ENCODE peak calls at places on chromosome 9, in four cellular contexts. B is tibial artery, V is pancreas, I is upper lobe of right lung. H is an unnamed sample.

GRCh38 chr9:70114898-70115297 is 71.2 kb downstream of the MAMDC2 start:
- DNase-seq in I (no peak), B (no peak), V (no peak), H (no peak)

GRCh38 chr9:6680797-6681146 is 35.2 kb upstream of the GLDC start:
- DNase-seq in V (peak; percentile 78), I (peak; percentile 90), B (no peak), H (peak; percentile 60)

GRCh38 chr9:80789831-80790230 is 899.5 kb downstream of the TLE1 start:
- DNase-seq in I (no peak), V (no peak), B (no peak), H (no peak)

GRCh38 chr9:68741751-68742730 is 37.0 kb downstream of the PIP5K1B start:
- DNase-seq in B (no peak), V (no peak), I (no peak), H (no peak)

GRCh38 chr9:134455951-134456739 is 129.9 kb downstream of the RXRA start:
- DNase-seq in B (peak; percentile 93), V (no peak), I (peak; percentile 91), H (peak; percentile 84)

GRCh38 chr9:79583957-79584654 is 12.3 kb downstream of the TLE4 start:
- DNase-seq in I (peak; percentile 75), B (no peak), V (no peak), H (no peak)

GRCh38 chr9:107710552-107710951 is 221.0 kb upstream of the KLF4 start:
- DNase-seq in I (no peak), V (no peak), B (no peak), H (no peak)

GRCh38 chr9:136022731-136023400 is 61.7 kb upstream of the UBAC1 start:
- DNase-seq in V (peak; percentile 36), I (no peak), B (no peak), H (no peak)

GRCh38 chr9:131407717-131408195 is 13.9 kb downstream of the PRRC2B start:
- DNase-seq in V (no peak), B (peak; percentile 71), I (peak; percentile 72), H (peak; percentile 50)

GRCh38 chr9:121888438-121888775 is 204.7 kb downstream of the TTLL11 start:
- DNase-seq in I (no peak), B (no peak), V (no peak), H (no peak)

GRCh38 chr9:121929893-121930875 is 162.9 kb downstream of the TTLL11 start:
- DNase-seq in B (no peak), V (no peak), I (no peak), H (no peak)

GRCh38 chr9:15262581-15262980 is 44.4 kb downstream of the TTC39B start:
- DNase-seq in B (no peak), I (no peak), V (no peak), H (no peak)

GRCh38 chr9:86978986-86979385 is 31.7 kb upstream of the GAS1 start:
- DNase-seq in V (no peak), I (no peak), B (no peak), H (no peak)

GRCh38 chr9:124602204-124602603 is 95.0 kb upstream of the NR5A1 start:
- DNase-seq in V (no peak), B (no peak), I (no peak), H (no peak)

GRCh38 chr9:114037961-114038723 is 40.0 kb downstream of the AMBP start:
- DNase-seq in V (peak; percentile 46), I (no peak), B (peak; percentile 31), H (peak; percentile 33)

GRCh38 chr9:83154087-83154736 is 91.3 kb upstream of the RASEF start:
- DNase-seq in B (no peak), I (no peak), V (no peak), H (no peak)

GRCh38 chr9:18857769-18858168 is 175.2 kb downstream of the SAXO1 start:
- DNase-seq in I (no peak), V (no peak), B (no peak), H (no peak)

GRCh38 chr9:92887880-92888338 is 10.1 kb upstream of the ZNF484 start:
- DNase-seq in V (no peak), I (no peak), B (peak; percentile 28), H (no peak)

GRCh38 chr9:21965401-21965951 is 28.7 kb downstream of the CDKN2A start:
- DNase-seq in B (no peak), V (peak; percentile 80), I (peak; percentile 78), H (no peak)

GRCh38 chr9:93810028-93810971 is 144.9 kb downstream of the BARX1 start:
- DNase-seq in V (peak; percentile 47), I (peak; percentile 52), B (no peak), H (no peak)

GRCh38 chr9:95171001-95171400 is 146.5 kb downstream of the FANCC start:
- DNase-seq in V (no peak), I (no peak), B (no peak), H (no peak)

GRCh38 chr9:130174025-130174424 is 1.8 kb downstream of the NCS1 start:
- DNase-seq in I (no peak), B (no peak), V (no peak), H (no peak)

GRCh38 chr9:133359420-133360175 is 3.2 kb downstream of the SURF2 start:
- DNase-seq in I (no peak), B (no peak), V (peak; percentile 62), H (no peak)

GRCh38 chr9:134624827-134625181 is 16.8 kb upstream of the COL5A1 start:
- DNase-seq in B (peak; percentile 67), I (peak; percentile 50), V (peak; percentile 42), H (no peak)

DNA sequence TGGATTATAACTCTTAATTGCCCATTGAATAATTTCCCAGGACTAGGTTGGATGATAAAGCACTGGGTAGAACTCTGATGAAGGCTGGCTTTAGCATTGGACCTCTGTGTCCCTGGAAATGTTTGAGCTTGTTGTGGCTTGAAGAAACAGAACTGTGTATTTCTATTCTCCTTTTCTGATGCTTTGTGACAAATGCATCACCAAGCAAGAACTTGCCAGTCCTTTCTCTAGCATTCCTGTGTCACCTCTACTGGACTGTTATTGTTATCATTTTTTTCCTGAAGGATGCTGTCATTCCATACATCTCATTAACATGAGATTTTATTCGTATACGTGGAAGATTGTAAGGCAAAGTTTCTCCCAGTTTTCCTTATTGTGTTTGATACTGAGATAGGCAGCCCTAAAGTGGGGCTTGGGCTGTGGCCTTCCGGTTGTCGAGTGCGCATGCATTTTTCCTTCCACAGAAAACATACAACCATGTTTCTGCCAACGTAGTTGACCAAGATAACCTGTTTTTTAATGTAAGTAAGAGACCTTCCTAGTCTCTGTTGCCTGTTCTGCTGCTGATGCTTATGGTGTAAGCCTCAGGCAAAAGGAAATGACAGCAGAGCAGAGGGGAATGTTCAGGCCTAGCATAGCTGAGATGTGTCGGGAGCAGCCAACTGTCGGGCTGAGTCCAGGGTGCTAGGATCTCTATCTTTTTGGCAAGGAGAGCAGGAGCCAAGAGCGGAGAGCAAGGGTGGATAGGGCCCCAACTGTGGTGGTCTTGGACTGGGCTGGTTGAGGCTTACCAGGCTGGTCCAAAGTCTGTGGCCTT is 2.3 kb downstream of the NTRK2 start:
- DNase-seq in I (no peak), V (no peak), B (no peak), H (no peak)
- H3K4me3 ChIP-seq in I (no peak overlapping the region), V (no peak overlapping the region), B (peak overlapping the region; percentile 91), H (peak overlapping the region; percentile 69)

DNA sequence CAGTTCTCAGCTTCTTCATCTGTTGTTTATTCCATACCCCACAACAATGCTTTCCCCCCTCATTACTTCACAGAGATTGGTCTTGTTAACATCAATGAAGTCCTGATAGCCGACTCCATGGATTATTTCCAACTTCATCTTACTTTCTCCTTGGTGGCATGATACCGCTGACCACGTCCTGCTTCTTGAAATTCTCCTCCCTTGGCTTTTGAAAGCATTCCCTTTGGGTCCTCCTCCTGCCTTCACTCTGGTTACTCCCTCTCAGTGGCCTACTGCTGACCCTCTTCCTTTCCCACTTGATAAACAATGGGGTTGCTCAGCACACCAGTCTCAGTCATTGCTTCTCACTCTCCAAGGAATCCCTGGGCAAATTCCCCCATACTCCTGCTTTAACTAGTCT is 283.8 kb downstream of the SEC61B start:
- DNase-seq in I (no peak), V (no peak), B (no peak), H (no peak)
- H3K27me3 ChIP-seq in I (no peaks in the 10 kb centered on the region), V (no peaks in the 10 kb centered on the region), B (no peaks in the 10 kb centered on the region), H (no peaks in the 10 kb centered on the region)

DNA sequence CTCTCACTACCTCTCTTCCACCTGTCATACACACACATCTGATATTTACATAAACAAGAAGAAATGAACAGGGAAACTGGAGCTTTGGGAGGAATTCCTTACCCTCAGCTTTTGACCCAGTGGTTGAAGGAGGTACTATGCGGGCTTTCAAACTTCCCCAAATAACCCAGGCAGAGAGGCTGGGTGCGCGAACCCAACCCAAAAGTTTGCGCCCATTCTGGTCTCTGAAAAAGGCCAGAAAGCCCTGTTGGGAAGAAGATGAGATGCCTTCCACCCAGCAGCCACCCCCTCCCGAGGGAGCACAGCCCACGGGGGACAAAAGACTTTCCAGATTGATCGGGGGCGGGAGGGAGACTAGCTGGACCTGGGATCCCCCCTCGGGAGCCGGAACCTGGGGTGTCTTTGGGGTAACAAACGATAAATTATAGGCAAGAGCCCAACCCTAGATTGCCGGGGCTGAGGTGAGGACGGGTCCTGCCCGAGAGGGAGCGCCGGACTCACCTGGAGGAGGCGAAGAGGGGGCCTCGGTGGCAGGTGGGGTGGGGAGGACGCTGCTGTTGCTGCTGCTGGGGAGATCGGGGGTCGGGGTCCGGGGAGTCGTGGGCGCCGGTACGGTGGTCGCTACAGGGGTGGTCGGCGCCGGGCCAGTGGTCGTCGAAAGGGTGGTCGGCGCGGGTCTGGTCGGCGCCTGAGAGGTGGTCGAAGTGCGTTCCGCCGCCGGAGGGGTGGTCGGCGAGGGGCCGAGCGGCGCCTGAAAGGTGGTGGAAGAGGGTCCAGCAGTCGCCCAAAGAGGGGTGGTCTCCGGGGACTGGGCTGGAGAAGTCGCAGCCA is 798 bp downstream of the MEGF9 start:
- DNase-seq in V (peak; percentile 75), I (peak; percentile 71), B (peak; percentile 71), H (no peak)
- TF ChIP-seq CTCF in V (no peak), I (peak; percentile 4), B (peak; percentile 43), H (peak; percentile 41)

DNA sequence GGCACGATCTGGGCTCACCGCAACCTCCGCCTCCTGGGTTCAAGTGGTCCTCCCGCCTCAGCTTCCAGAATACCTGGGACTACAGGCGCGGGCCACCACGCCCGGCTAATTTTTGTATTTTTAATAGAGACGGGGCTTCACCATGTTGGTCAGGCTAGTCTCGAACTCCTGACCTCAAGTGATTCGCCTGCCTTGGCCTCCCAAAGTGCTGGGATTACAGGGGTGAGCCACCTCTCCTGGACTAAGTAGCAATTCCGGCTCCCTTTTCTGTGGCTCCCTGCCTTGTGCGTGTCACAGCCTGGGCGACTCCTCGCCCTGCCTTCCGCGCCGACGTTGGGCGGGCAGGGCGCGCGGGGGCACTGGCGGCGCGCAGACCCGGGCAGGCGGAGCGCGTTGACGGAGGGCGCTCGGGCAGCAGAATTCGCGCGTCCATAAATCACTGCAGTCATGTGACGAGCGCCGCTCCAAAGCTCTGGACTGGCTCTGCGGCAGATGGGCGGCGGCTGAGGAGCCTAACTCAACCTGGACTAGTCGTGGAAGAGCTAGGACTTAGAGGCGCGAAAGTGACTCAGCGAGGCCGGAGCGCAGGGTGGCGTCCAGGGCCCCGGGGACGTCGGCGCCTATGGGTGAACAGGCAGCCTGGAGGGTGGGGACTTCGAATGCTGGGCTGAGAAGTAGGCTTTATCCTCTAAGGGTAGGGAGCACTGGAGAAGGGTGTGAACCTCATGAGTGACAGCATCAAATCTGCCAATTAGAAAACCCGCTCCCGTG is 1.4 kb upstream of the CIZ1 start:
- DNase-seq in B (peak; percentile 96), V (peak; percentile 88), I (peak; percentile 91), H (peak; percentile 87)
- H3K4me3 ChIP-seq in B (peak overlapping the region; percentile 58), V (no peak overlapping the region), I (peak overlapping the region; percentile 78), H (peak overlapping the region; percentile 85)

GRCh38 chr9:96242829-96243228 is 59.1 kb downstream of the HSD17B3 start:
- DNase-seq in V (no peak), I (no peak), B (no peak), H (no peak)
- H3K27me3 ChIP-seq in V (no peaks in the 10 kb centered on the region), I (peaks cover 7% of the 10 kb centered on the region), B (no peaks in the 10 kb centered on the region), H (no peaks in the 10 kb centered on the region)

H was measured in breast epithelium.